ENCODE peak calls at places on chromosomes 4 and X, in ten cellular contexts. Y is heart right ventricle, P is B cell, V is mesothelial cell of epicardium, S is AG10803, I is progenitor cell of endocrine pancreas, O is mucosa of descending colon, C is fibroblast of pulmonary artery, T is Calu3, L is MM.1S. J is an unnamed sample.

GRCh38 chr4:8289151-8289750 is 19.7 kb downstream of the HTRA3 start:
- DNase-seq in Y (no peak), C (no peak), I (no peak), O (no peak), L (no peak), T (no peak), P (no peak), V (no peak), S (no peak), J (no peak)

GRCh38 chrX:100413231-100413630 is 3.2 kb upstream of the PCDH19 start:
- DNase-seq in V (peak; percentile 54), S (peak; percentile 49), C (peak; percentile 74), O (peak; percentile 56), I (no peak), Y (peak; percentile 26), T (peak; percentile 38), L (peak; percentile 68), P (no peak), J (peak; percentile 52)

GRCh38 chrX:23383411-23383810 is 48.8 kb downstream of the PTCHD1 start:
- DNase-seq in Y (no peak), T (no peak), I (no peak), V (no peak), S (peak; percentile 3), P (no peak), C (peak; percentile 30), O (no peak), L (no peak), J (no peak)

GRCh38 chrX:29941292-29941691 is 274.1 kb upstream of the MAGEB2 start:
- DNase-seq in T (peak; percentile 4), P (no peak), C (peak; percentile 47), O (no peak), V (no peak), Y (no peak), S (no peak), I (no peak), L (no peak), J (no peak)

GRCh38 chr4:8917321-8917811 is 45.7 kb upstream of the HMX1 start:
- DNase-seq in C (no peak), I (peak; percentile 5), O (no peak), L (no peak), S (no peak), T (no peak), Y (no peak), P (no peak), V (no peak), J (peak; percentile 11)

GRCh38 chr4:8104491-8105302 is 53.9 kb downstream of the ABLIM2 start:
- DNase-seq in C (no peak), S (no peak), Y (no peak), L (no peak), T (no peak), V (no peak), O (no peak), P (no peak), I (no peak), J (no peak)

GRCh38 chr4:150078041-150078995 is at the start of gene DCLK2:
- DNase-seq in Y (peak; percentile 88), S (peak; percentile 92), V (peak; percentile 83), C (peak; percentile 91), I (peak; percentile 49), T (peak; percentile 33), L (peak; percentile 47), P (no peak), O (peak; percentile 59), J (peak; percentile 73)

GRCh38 chr4:128543726-128544125 is 256.1 kb upstream of the PGRMC2 start:
- DNase-seq in L (no peak), S (no peak), Y (no peak), I (no peak), T (no peak), V (no peak), P (no peak), C (no peak), O (no peak), J (no peak)

GRCh38 chr4:170853422-170854021 is 763.8 kb upstream of the AADAT start:
- DNase-seq in I (peak; percentile 22), C (peak; percentile 25), O (peak; percentile 61), T (peak; percentile 67), L (peak; percentile 36), Y (peak; percentile 3), P (no peak), V (peak; percentile 57), S (peak; percentile 11), J (peak; percentile 30)

GRCh38 chr4:142080960-142081359 is 444.6 kb downstream of the IL15 start:
- DNase-seq in S (no peak), I (no peak), O (no peak), C (peak; percentile 49), L (no peak), P (no peak), Y (no peak), V (no peak), T (no peak), J (no peak)

GRCh38 chr4:71691416-71692073 is 92.3 kb downstream of the GC start:
- DNase-seq in O (no peak), I (no peak), P (no peak), Y (no peak), L (no peak), T (no peak), V (no peak), S (no peak), C (no peak), J (no peak)

GRCh38 chr4:186717556-186717955 is 6.1 kb downstream of the FAT1 start:
- DNase-seq in C (no peak), S (no peak), Y (no peak), O (no peak), I (no peak), V (no peak), P (no peak), L (no peak), T (no peak), J (no peak)

GRCh38 chr4:186724048-186724860 is 598 bp upstream of the FAT1 start:
- DNase-seq in C (peak; percentile 66), S (peak; percentile 64), I (peak; percentile 32), Y (peak; percentile 42), V (peak; percentile 67), L (peak; percentile 54), T (no peak), O (peak; percentile 60), P (no peak), J (peak; percentile 28)

GRCh38 chr4:186723207-186724047 is at the start of gene FAT1:
- DNase-seq in S (peak; percentile 83), O (peak; percentile 75), T (peak; percentile 68), P (no peak), L (peak; percentile 74), V (peak; percentile 81), Y (peak; percentile 61), C (peak; percentile 86), I (peak; percentile 58), J (peak; percentile 32)

GRCh38 chr4:186722856-186723206 is 825 bp downstream of the FAT1 start:
- DNase-seq in P (no peak), T (no peak), C (no peak), S (peak; percentile 48), V (no peak), Y (no peak), O (no peak), I (no peak), L (peak; percentile 27), J (peak; percentile 22)

GRCh38 chr4:186719925-186720694 is 3.5 kb downstream of the FAT1 start:
- DNase-seq in P (no peak), C (peak; percentile 75), L (peak; percentile 45), O (peak; percentile 57), T (peak; percentile 44), Y (no peak), I (no peak), S (peak; percentile 49), V (no peak), J (no peak)
- TF ChIP-seq CTCF in P (no peak), C (peak; percentile 55), L (peak; percentile 50), O (no peak), T (no peak), Y (no peak), I (peak; percentile 52), S (peak; percentile 52), V (peak; percentile 42), J (no peak)

GRCh38 chrX:19593684-19594083 is 78.4 kb upstream of the MAP3K15 start:
- DNase-seq in I (no peak), L (peak; percentile 42), C (peak; percentile 68), S (peak; percentile 53), T (peak; percentile 29), P (no peak), O (peak; percentile 44), V (no peak), Y (peak; percentile 25), J (peak; percentile 4)
- TF ChIP-seq CTCF in I (peak; percentile 36), L (peak; percentile 51), C (peak; percentile 49), S (peak; percentile 55), T (no peak), P (peak; percentile 63), O (no peak), V (peak; percentile 57), Y (peak; percentile 19), J (no peak)

DNA sequence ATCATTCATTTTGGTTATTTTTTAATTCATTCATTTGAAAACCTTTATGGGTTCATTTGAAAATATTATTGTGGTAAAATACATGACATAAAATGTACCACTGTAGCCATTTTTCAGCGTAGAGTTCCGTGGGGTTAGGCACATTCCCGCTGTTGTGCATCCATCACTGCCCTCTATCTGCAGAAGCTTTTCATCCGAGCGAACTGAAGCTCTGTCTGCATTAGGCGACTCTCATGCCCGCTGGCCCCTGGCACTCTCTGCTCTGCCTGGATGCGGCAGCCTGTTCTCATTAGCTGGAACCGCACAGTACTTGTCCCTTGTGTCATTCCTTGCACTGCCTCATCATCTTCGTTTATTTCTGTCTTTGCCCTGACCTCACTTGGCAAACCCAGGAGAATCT is 17.5 kb downstream of the CFAP99 start:
- DNase-seq in C (peak; percentile 16), P (no peak), S (peak; percentile 54), Y (no peak), I (no peak), L (no peak), V (no peak), O (peak; percentile 43), T (no peak), J (no peak)
- TF ChIP-seq CTCF in C (peak; percentile 27), P (no peak), S (peak; percentile 57), Y (no peak), I (no peak), L (no peak), V (no peak), O (no peak), T (no peak), J (no peak)

DNA sequence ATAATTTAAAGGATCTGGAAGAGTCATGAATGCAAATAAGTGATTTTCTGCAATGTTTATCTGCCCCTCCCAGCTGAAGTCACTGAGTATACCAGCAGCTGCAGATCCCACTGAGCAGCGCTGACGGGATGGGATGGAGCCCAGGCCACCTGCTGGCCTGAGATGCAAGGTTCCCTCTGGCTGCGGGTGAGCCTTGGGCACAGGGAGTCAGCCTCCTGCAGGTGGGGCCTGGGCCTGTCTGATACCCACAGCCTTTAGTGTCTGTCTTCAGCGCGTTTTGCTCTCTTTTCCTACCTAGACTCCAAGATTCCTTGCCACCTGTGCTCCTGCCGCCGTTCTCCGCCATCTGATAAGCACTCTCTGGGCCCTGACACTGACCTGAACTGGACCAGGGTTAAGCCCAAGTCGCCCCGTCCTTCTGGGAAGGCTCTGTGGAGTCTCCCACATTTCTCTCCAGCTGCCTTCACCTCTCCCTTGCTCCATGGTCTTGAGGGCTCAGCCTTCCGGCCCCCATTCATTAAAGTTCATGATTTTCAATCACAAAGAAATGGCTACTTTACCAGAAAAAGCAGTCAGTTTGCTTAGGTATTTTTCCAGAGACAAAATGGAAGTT is 223.1 kb upstream of the FAT1 start:
- DNase-seq in S (no peak), Y (no peak), O (peak; percentile 77), P (no peak), C (peak; percentile 42), L (no peak), I (peak; percentile 21), T (peak; percentile 77), V (no peak), J (no peak)
- TF ChIP-seq CTCF in S (peak; percentile 9), Y (no peak), O (peak; percentile 54), P (no peak), C (peak; percentile 37), L (peak; percentile 9), I (peak; percentile 60), T (peak; percentile 42), V (peak; percentile 23), J (no peak)

J was measured in GM20000.